ENCODE peak calls at places on chromosomes 7 and 10, in seven cellular contexts. One of them, this sample, is unnamed.

GRCh38 chr7:131117439-131117838 is 210.2 kb upstream of the MKLN1 start:
- DNase-seq in GM20000: no peak
- DNase-seq in thoracic aorta: no peak
- DNase-seq in kidney epithelial cell: no peak
- DNase-seq in HCT116: no peak
- DNase-seq in choroid plexus epithelial cell: no peak
- DNase-seq in neural crest cell: no peak
- DNase-seq in this sample: no peak

GRCh38 chr10:132580617-132581016 is 43.0 kb downstream of the INPP5A start:
- DNase-seq in HCT116: no peak
- DNase-seq in neural crest cell: no peak
- DNase-seq in thoracic aorta: no peak
- DNase-seq in GM20000: no peak
- DNase-seq in choroid plexus epithelial cell: no peak
- DNase-seq in kidney epithelial cell: no peak
- DNase-seq in this sample: no peak

GRCh38 chr7:12565873-12566272 is 4.6 kb upstream of the SCIN start:
- DNase-seq in GM20000: no peak
- DNase-seq in thoracic aorta: no peak
- DNase-seq in neural crest cell: no peak
- DNase-seq in kidney epithelial cell: no peak
- DNase-seq in choroid plexus epithelial cell: no peak
- DNase-seq in HCT116: no peak
- DNase-seq in this sample: no peak

GRCh38 chr7:100173806-100174495 is 3.2 kb downstream of the GPC2 start:
- DNase-seq in choroid plexus epithelial cell: no peak
- DNase-seq in kidney epithelial cell: no peak
- DNase-seq in HCT116: no peak
- DNase-seq in thoracic aorta: no peak
- DNase-seq in GM20000: peak
- DNase-seq in neural crest cell: no peak
- DNase-seq in this sample: no peak

GRCh38 chr7:54345746-54346145 is 196.4 kb upstream of the VSTM2A start:
- DNase-seq in GM20000: no peak
- DNase-seq in kidney epithelial cell: no peak
- DNase-seq in choroid plexus epithelial cell: no peak
- DNase-seq in HCT116: no peak
- DNase-seq in neural crest cell: no peak
- DNase-seq in thoracic aorta: no peak
- DNase-seq in this sample: no peak

GRCh38 chr7:26691886-26692285 is 172.5 kb downstream of the SKAP2 start:
- DNase-seq in kidney epithelial cell: no peak
- DNase-seq in HCT116: no peak
- DNase-seq in neural crest cell: no peak
- DNase-seq in choroid plexus epithelial cell: no peak
- DNase-seq in GM20000: no peak
- DNase-seq in thoracic aorta: no peak
- DNase-seq in this sample: no peak

GRCh38 chr10:66586073-66586472 is 339.8 kb upstream of the LRRTM3 start:
- DNase-seq in choroid plexus epithelial cell: peak
- DNase-seq in HCT116: no peak
- DNase-seq in GM20000: no peak
- DNase-seq in neural crest cell: no peak
- DNase-seq in kidney epithelial cell: no peak
- DNase-seq in thoracic aorta: no peak
- DNase-seq in this sample: peak

GRCh38 chr7:82443801-82444219 is 233 bp upstream of the CACNA2D1 start:
- DNase-seq in HCT116: no peak
- DNase-seq in kidney epithelial cell: peak
- DNase-seq in neural crest cell: peak
- DNase-seq in GM20000: peak
- DNase-seq in thoracic aorta: peak
- DNase-seq in choroid plexus epithelial cell: peak
- DNase-seq in this sample: peak

GRCh38 chr10:113073549-113074189 is 123.6 kb downstream of the TCF7L2 start:
- DNase-seq in thoracic aorta: peak
- DNase-seq in GM20000: no peak
- DNase-seq in kidney epithelial cell: peak
- DNase-seq in neural crest cell: no peak
- DNase-seq in choroid plexus epithelial cell: peak
- DNase-seq in HCT116: peak
- DNase-seq in this sample: peak

GRCh38 chr7:47181609-47182264 is 400.2 kb downstream of the TNS3 start:
- DNase-seq in thoracic aorta: no peak
- DNase-seq in choroid plexus epithelial cell: no peak
- DNase-seq in neural crest cell: no peak
- DNase-seq in HCT116: no peak
- DNase-seq in kidney epithelial cell: no peak
- DNase-seq in GM20000: no peak
- DNase-seq in this sample: no peak

GRCh38 chr10:92816106-92816505 is 32.2 kb upstream of the EXOC6 start:
- DNase-seq in neural crest cell: no peak
- DNase-seq in GM20000: no peak
- DNase-seq in kidney epithelial cell: no peak
- DNase-seq in thoracic aorta: no peak
- DNase-seq in HCT116: no peak
- DNase-seq in choroid plexus epithelial cell: peak
- DNase-seq in this sample: no peak

GRCh38 chr10:23171232-23171876 is 20.8 kb upstream of the PTF1A start:
- DNase-seq in thoracic aorta: no peak
- DNase-seq in HCT116: no peak
- DNase-seq in GM20000: no peak
- DNase-seq in neural crest cell: peak
- DNase-seq in kidney epithelial cell: no peak
- DNase-seq in choroid plexus epithelial cell: peak
- DNase-seq in this sample: no peak

GRCh38 chr10:132141076-132141475 is 45.7 kb upstream of the DPYSL4 start:
- DNase-seq in GM20000: no peak
- DNase-seq in HCT116: no peak
- DNase-seq in kidney epithelial cell: no peak
- DNase-seq in thoracic aorta: no peak
- DNase-seq in neural crest cell: no peak
- DNase-seq in choroid plexus epithelial cell: no peak
- DNase-seq in this sample: no peak

GRCh38 chr10:133143200-133143533 is 16.9 kb upstream of the KNDC1 start:
- DNase-seq in HCT116: no peak
- DNase-seq in choroid plexus epithelial cell: no peak
- DNase-seq in neural crest cell: no peak
- DNase-seq in GM20000: no peak
- DNase-seq in thoracic aorta: no peak
- DNase-seq in kidney epithelial cell: no peak
- DNase-seq in this sample: no peak

GRCh38 chr7:2212906-2213305 is 19.8 kb downstream of the MAD1L1 start:
- DNase-seq in thoracic aorta: no peak
- DNase-seq in GM20000: no peak
- DNase-seq in choroid plexus epithelial cell: no peak
- DNase-seq in HCT116: no peak
- DNase-seq in kidney epithelial cell: no peak
- DNase-seq in neural crest cell: no peak
- DNase-seq in this sample: no peak

GRCh38 chr7:5424689-5425506 is 1.3 kb upstream of the TNRC18 start:
- DNase-seq in kidney epithelial cell: no peak
- DNase-seq in choroid plexus epithelial cell: peak
- DNase-seq in HCT116: no peak
- DNase-seq in thoracic aorta: no peak
- DNase-seq in neural crest cell: peak
- DNase-seq in GM20000: peak
- DNase-seq in this sample: peak

GRCh38 chr10:70132098-70133029 is at the start of gene AIFM2:
- DNase-seq in neural crest cell: peak
- DNase-seq in kidney epithelial cell: no peak
- DNase-seq in choroid plexus epithelial cell: peak
- DNase-seq in HCT116: peak
- DNase-seq in thoracic aorta: no peak
- DNase-seq in GM20000: peak
- DNase-seq in this sample: peak

GRCh38 chr10:107043461-107043860 is 121.0 kb downstream of the SORCS1 start:
- DNase-seq in thoracic aorta: no peak
- DNase-seq in HCT116: no peak
- DNase-seq in choroid plexus epithelial cell: no peak
- DNase-seq in neural crest cell: no peak
- DNase-seq in GM20000: no peak
- DNase-seq in kidney epithelial cell: no peak
- DNase-seq in this sample: no peak

GRCh38 chr10:43265799-43266721 is 805 bp downstream of the RASGEF1A start:
- DNase-seq in choroid plexus epithelial cell: no peak
- DNase-seq in kidney epithelial cell: no peak
- DNase-seq in neural crest cell: no peak
- DNase-seq in GM20000: peak
- DNase-seq in HCT116: no peak
- DNase-seq in thoracic aorta: no peak
- DNase-seq in this sample: peak

GRCh38 chr10:72276421-72277339 is 3.0 kb downstream of the DDIT4 start:
- DNase-seq in GM20000: no peak
- DNase-seq in neural crest cell: no peak
- DNase-seq in kidney epithelial cell: no peak
- DNase-seq in thoracic aorta: no peak
- DNase-seq in HCT116: peak
- DNase-seq in choroid plexus epithelial cell: peak
- DNase-seq in this sample: peak

GRCh38 chr10:72276013-72276387 is 2.3 kb downstream of the DDIT4 start:
- DNase-seq in thoracic aorta: no peak
- DNase-seq in HCT116: peak
- DNase-seq in kidney epithelial cell: no peak
- DNase-seq in choroid plexus epithelial cell: peak
- DNase-seq in neural crest cell: no peak
- DNase-seq in GM20000: no peak
- DNase-seq in this sample: peak

GRCh38 chr10:72277996-72278667 is 4.4 kb downstream of the DDIT4 start:
- DNase-seq in choroid plexus epithelial cell: peak
- DNase-seq in thoracic aorta: no peak
- DNase-seq in kidney epithelial cell: no peak
- DNase-seq in HCT116: no peak
- DNase-seq in neural crest cell: no peak
- DNase-seq in GM20000: no peak
- DNase-seq in this sample: no peak

GRCh38 chr10:72277340-72277995 is 3.7 kb downstream of the DDIT4 start:
- DNase-seq in thoracic aorta: no peak
- DNase-seq in kidney epithelial cell: no peak
- DNase-seq in GM20000: no peak
- DNase-seq in neural crest cell: no peak
- DNase-seq in choroid plexus epithelial cell: peak
- DNase-seq in HCT116: no peak
- DNase-seq in this sample: no peak

DNA sequence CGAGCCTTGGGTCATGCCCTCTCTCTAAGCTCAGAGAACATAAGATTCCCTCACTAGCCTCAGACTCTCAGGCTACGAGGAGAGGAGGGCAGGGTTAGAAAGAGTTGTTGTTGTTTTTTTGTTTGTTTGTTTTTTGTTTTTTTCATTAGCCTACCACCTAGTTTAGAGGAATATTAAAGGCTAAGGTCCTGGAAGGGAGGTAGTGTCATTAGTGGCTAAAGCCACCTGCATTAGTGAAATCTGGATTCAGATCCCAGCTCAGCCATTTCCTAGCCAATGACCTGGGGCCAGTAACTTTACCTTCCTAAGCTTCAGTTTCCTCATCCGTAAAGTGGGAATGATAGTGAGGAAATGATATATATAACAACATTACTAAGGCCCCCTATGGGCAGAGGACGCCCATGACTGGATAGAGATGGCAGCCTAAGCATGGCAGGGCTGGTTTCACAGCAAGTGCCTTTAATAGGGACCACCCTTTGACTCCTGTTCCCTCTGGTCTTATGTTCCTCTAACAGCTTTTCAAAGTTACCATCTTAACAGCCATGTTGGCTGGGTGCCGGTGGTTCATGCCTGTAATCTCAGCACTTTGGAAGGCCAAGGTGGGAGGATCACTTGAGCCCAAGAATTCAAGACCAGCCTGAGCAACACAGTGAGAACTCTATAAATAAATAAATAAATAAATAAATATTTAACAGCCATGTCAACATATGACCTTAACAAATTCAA is 5.1 kb downstream of the DDIT4 start:
- DNase-seq in thoracic aorta: no peak
- DNase-seq in GM20000: no peak
- DNase-seq in choroid plexus epithelial cell: no peak
- DNase-seq in HCT116: no peak
- DNase-seq in kidney epithelial cell: no peak
- DNase-seq in neural crest cell: no peak
- DNase-seq in this sample: no peak
- TF ChIP-seq CTCF in thoracic aorta: no peak
- TF ChIP-seq CTCF in GM20000: peak
- TF ChIP-seq CTCF in choroid plexus epithelial cell: peak
- TF ChIP-seq CTCF in HCT116: no peak
- TF ChIP-seq CTCF in kidney epithelial cell: no peak
- TF ChIP-seq CTCF in neural crest cell: no peak
- TF ChIP-seq CTCF in this sample: no peak

DNA sequence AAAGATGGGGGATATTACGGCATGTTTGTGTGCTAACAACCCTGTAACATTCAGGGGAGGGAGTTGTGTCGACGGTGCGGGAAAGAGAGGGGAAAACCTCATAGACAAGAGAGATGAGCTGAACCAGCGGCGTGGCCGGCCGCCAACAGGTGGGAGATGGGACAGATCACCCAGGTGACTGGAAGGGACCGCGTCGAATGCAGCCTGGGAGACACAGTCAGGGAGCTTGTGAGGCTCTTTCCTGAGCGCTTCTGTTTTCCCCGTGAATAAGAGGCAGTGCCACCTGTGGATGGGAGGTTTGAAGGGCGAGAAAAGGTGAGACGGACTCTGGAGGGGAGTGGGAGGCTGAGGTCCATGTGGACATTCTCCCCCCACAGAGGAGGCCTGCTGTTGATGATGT is 9.9 kb upstream of the PRKAG2 start:
- DNase-seq in choroid plexus epithelial cell: no peak
- DNase-seq in HCT116: no peak
- DNase-seq in kidney epithelial cell: no peak
- DNase-seq in neural crest cell: no peak
- DNase-seq in GM20000: no peak
- DNase-seq in thoracic aorta: no peak
- DNase-seq in this sample: no peak
- TF ChIP-seq CTCF in choroid plexus epithelial cell: no peak
- TF ChIP-seq CTCF in HCT116: no peak
- TF ChIP-seq CTCF in kidney epithelial cell: no peak
- TF ChIP-seq CTCF in neural crest cell: no peak
- TF ChIP-seq CTCF in GM20000: no peak
- TF ChIP-seq CTCF in thoracic aorta: no peak
- TF ChIP-seq CTCF in this sample: no peak

DNA sequence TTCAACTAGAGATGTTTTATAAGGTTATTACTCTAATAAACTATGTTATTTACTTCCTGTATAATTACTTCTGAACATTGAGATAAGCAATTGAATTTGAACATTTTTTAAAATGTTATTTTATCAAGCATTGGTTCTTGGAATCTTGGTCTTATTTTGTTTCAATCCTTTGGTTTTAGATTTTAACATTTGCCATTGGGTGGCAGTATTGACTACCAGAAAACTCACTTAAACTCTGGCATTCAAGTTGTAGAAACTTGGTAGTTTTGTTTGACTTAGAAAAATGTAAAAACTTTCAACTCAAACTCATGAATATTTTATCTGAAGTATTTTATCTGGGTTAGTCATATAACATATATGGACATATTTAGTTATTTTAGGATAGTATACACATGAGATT is 48.1 kb downstream of the ATRNL1 start:
- DNase-seq in HCT116: peak
- DNase-seq in neural crest cell: no peak
- DNase-seq in GM20000: no peak
- DNase-seq in kidney epithelial cell: peak
- DNase-seq in choroid plexus epithelial cell: peak
- DNase-seq in thoracic aorta: no peak
- DNase-seq in this sample: no peak
- TF ChIP-seq CTCF in HCT116: peak
- TF ChIP-seq CTCF in neural crest cell: peak
- TF ChIP-seq CTCF in GM20000: no peak
- TF ChIP-seq CTCF in kidney epithelial cell: peak
- TF ChIP-seq CTCF in choroid plexus epithelial cell: peak
- TF ChIP-seq CTCF in thoracic aorta: no peak
- TF ChIP-seq CTCF in this sample: no peak

GRCh38 chr7:127347567-127348246 is 44.8 kb downstream of the ZNF800 start:
- DNase-seq in neural crest cell: peak
- DNase-seq in thoracic aorta: no peak
- DNase-seq in GM20000: peak
- DNase-seq in HCT116: no peak
- DNase-seq in kidney epithelial cell: peak
- DNase-seq in choroid plexus epithelial cell: peak
- DNase-seq in this sample: peak
- TF ChIP-seq CTCF in neural crest cell: peak
- TF ChIP-seq CTCF in thoracic aorta: no peak
- TF ChIP-seq CTCF in GM20000: peak
- TF ChIP-seq CTCF in HCT116: no peak
- TF ChIP-seq CTCF in kidney epithelial cell: peak
- TF ChIP-seq CTCF in choroid plexus epithelial cell: peak
- TF ChIP-seq CTCF in this sample: peak